ENCODE peak calls at places on chromosomes 5 and 9, in seven cellular contexts. O is MV-4-11; E is activated CD8-positive, alpha-beta memory T cell treated with anti-CD3 and anti-CD28 coated beads, Interleukin-2, amount 50 U/mL, for 48 hours; H is fibroblast of villous mesenchyme; D is AG09309; B is Calu3; S is bronchial epithelial cell. N is an unnamed sample.

GRCh38 chr5:38944282-38944681 is 98.5 kb downstream of the OSMR start:
- DNase-seq in O (no peak), H (no peak), D (no peak), E (no peak), S (no peak), B (no peak), N (no peak)

GRCh38 chr5:42718591-42718990 is 38.0 kb upstream of the CCDC152 start:
- DNase-seq in E (no peak), O (peak), B (no peak), H (no peak), D (no peak), S (peak), N (no peak)

GRCh38 chr5:37184748-37185364 is 64.3 kb downstream of the CPLANE1 start:
- DNase-seq in S (no peak), E (no peak), O (no peak), B (no peak), H (no peak), D (no peak), N (no peak)

GRCh38 chr9:131771646-131772045 is 31.8 kb upstream of the RAPGEF1 start:
- DNase-seq in O (no peak), E (no peak), D (no peak), S (no peak), H (no peak), B (no peak), N (no peak)

GRCh38 chr5:148790545-148791333 is 35.7 kb upstream of the ADRB2 start:
- DNase-seq in B (no peak), H (no peak), E (no peak), S (peak), D (no peak), O (peak), N (no peak)

GRCh38 chr9:72557549-72557948 is 36.1 kb downstream of the TMC1 start:
- DNase-seq in E (peak), B (peak), D (peak), S (peak), O (peak), H (peak), N (no peak)

GRCh38 chr5:57650360-57651069 is 167.9 kb upstream of the ACTBL2 start:
- DNase-seq in O (peak), E (no peak), D (peak), H (peak), B (peak), S (peak), N (no peak)

GRCh38 chr5:142698447-142698846 is 12.6 kb upstream of the FGF1 start:
- DNase-seq in B (no peak), S (no peak), O (no peak), D (no peak), E (peak), H (no peak), N (no peak)

GRCh38 chr5:154238776-154239481 is 48.4 kb downstream of the GALNT10 start:
- DNase-seq in S (no peak), E (no peak), O (no peak), D (no peak), B (no peak), H (no peak), N (no peak)

GRCh38 chr5:55636711-55637110 is 75.4 kb downstream of the SLC38A9 start:
- DNase-seq in B (peak), D (no peak), E (no peak), H (peak), S (peak), O (peak), N (no peak)

GRCh38 chr5:6732634-6733410 is 19.6 kb downstream of the TENT4A start:
- DNase-seq in O (peak), S (peak), H (peak), B (no peak), E (peak), D (peak), N (no peak)

GRCh38 chr5:179223961-179224360 is 121.3 kb downstream of the ADAMTS2 start:
- DNase-seq in H (no peak), B (no peak), E (no peak), D (no peak), O (no peak), S (no peak), N (no peak)

GRCh38 chr9:93267091-93267541 is 83.2 kb downstream of the WNK2 start:
- DNase-seq in E (peak), B (no peak), D (no peak), H (no peak), O (no peak), S (no peak), N (no peak)

GRCh38 chr9:107929439-107929838 is 439.9 kb upstream of the KLF4 start:
- DNase-seq in O (peak), B (peak), E (no peak), D (no peak), S (peak), H (peak), N (no peak)

GRCh38 chr9:104746285-104746684 is 1.2 kb upstream of the NIPSNAP3A start:
- DNase-seq in B (no peak), E (no peak), O (no peak), H (no peak), D (no peak), S (no peak), N (no peak)

N was measured in putamen.